ENCODE peak calls at places on chromosomes 5 and 9, in nine cellular contexts. One of them, this sample, is unnamed.

GRCh38 chr9:19552282-19552681 is 143.5 kb downstream of the ACER2 start:
- DNase-seq in AG04450: no peak
- DNase-seq in left ventricle myocardium inferior: no peak
- DNase-seq in esophagus muscularis mucosa: no peak
- DNase-seq in thyroid gland: no peak
- DNase-seq in brain microvascular endothelial cell: no peak
- DNase-seq in Peyer's patch: no peak
- DNase-seq in coronary artery: no peak
- DNase-seq in neural progenitor cell: no peak
- DNase-seq in this sample: no peak

GRCh38 chr9:124347968-124348358 is 67.3 kb downstream of the PSMB7 start:
- DNase-seq in left ventricle myocardium inferior: peak
- DNase-seq in esophagus muscularis mucosa: no peak
- DNase-seq in AG04450: no peak
- DNase-seq in Peyer's patch: no peak
- DNase-seq in neural progenitor cell: no peak
- DNase-seq in coronary artery: no peak
- DNase-seq in brain microvascular endothelial cell: no peak
- DNase-seq in thyroid gland: no peak
- DNase-seq in this sample: no peak

GRCh38 chr5:33254581-33254980 is 186.2 kb upstream of the TARS1 start:
- DNase-seq in esophagus muscularis mucosa: no peak
- DNase-seq in coronary artery: no peak
- DNase-seq in thyroid gland: no peak
- DNase-seq in AG04450: no peak
- DNase-seq in brain microvascular endothelial cell: no peak
- DNase-seq in left ventricle myocardium inferior: no peak
- DNase-seq in neural progenitor cell: no peak
- DNase-seq in Peyer's patch: no peak
- DNase-seq in this sample: no peak

GRCh38 chr5:2996687-2997086 is 245.2 kb upstream of the IRX2 start:
- DNase-seq in thyroid gland: no peak
- DNase-seq in Peyer's patch: no peak
- DNase-seq in left ventricle myocardium inferior: no peak
- DNase-seq in neural progenitor cell: no peak
- DNase-seq in esophagus muscularis mucosa: peak
- DNase-seq in coronary artery: peak
- DNase-seq in brain microvascular endothelial cell: no peak
- DNase-seq in AG04450: no peak
- DNase-seq in this sample: peak

GRCh38 chr5:121031487-121031886 is 567.4 kb downstream of the PRR16 start:
- DNase-seq in coronary artery: no peak
- DNase-seq in brain microvascular endothelial cell: no peak
- DNase-seq in AG04450: no peak
- DNase-seq in thyroid gland: peak
- DNase-seq in Peyer's patch: no peak
- DNase-seq in neural progenitor cell: no peak
- DNase-seq in esophagus muscularis mucosa: no peak
- DNase-seq in left ventricle myocardium inferior: no peak
- DNase-seq in this sample: no peak

GRCh38 chr9:5013379-5013778 is 28.3 kb downstream of the JAK2 start:
- DNase-seq in esophagus muscularis mucosa: no peak
- DNase-seq in thyroid gland: no peak
- DNase-seq in left ventricle myocardium inferior: no peak
- DNase-seq in neural progenitor cell: no peak
- DNase-seq in brain microvascular endothelial cell: no peak
- DNase-seq in AG04450: no peak
- DNase-seq in coronary artery: no peak
- DNase-seq in Peyer's patch: no peak
- DNase-seq in this sample: no peak

GRCh38 chr5:156273325-156273724 is 53.6 kb upstream of the SGCD start:
- DNase-seq in esophagus muscularis mucosa: no peak
- DNase-seq in AG04450: no peak
- DNase-seq in brain microvascular endothelial cell: no peak
- DNase-seq in left ventricle myocardium inferior: no peak
- DNase-seq in Peyer's patch: no peak
- DNase-seq in coronary artery: no peak
- DNase-seq in neural progenitor cell: no peak
- DNase-seq in thyroid gland: no peak
- DNase-seq in this sample: no peak

GRCh38 chr5:78515665-78516064 is 132.9 kb downstream of the LHFPL2 start:
- DNase-seq in coronary artery: no peak
- DNase-seq in Peyer's patch: no peak
- DNase-seq in esophagus muscularis mucosa: no peak
- DNase-seq in AG04450: no peak
- DNase-seq in thyroid gland: no peak
- DNase-seq in neural progenitor cell: peak
- DNase-seq in left ventricle myocardium inferior: no peak
- DNase-seq in brain microvascular endothelial cell: no peak
- DNase-seq in this sample: no peak

GRCh38 chr9:114285166-114285867 is 37.6 kb upstream of the ORM1 start:
- DNase-seq in brain microvascular endothelial cell: peak
- DNase-seq in esophagus muscularis mucosa: no peak
- DNase-seq in thyroid gland: no peak
- DNase-seq in neural progenitor cell: peak
- DNase-seq in AG04450: peak
- DNase-seq in left ventricle myocardium inferior: peak
- DNase-seq in coronary artery: peak
- DNase-seq in Peyer's patch: no peak
- DNase-seq in this sample: peak

GRCh38 chr5:157544623-157544989 is 31.0 kb downstream of the ADAM19 start:
- DNase-seq in neural progenitor cell: no peak
- DNase-seq in AG04450: no peak
- DNase-seq in esophagus muscularis mucosa: no peak
- DNase-seq in thyroid gland: no peak
- DNase-seq in Peyer's patch: no peak
- DNase-seq in left ventricle myocardium inferior: no peak
- DNase-seq in coronary artery: no peak
- DNase-seq in brain microvascular endothelial cell: no peak
- DNase-seq in this sample: no peak
- H3K27ac ChIP-seq in neural progenitor cell: no peak
- H3K27ac ChIP-seq in AG04450: peak
- H3K27ac ChIP-seq in esophagus muscularis mucosa: peak
- H3K27ac ChIP-seq in thyroid gland: no peak
- H3K27ac ChIP-seq in Peyer's patch: peak
- H3K27ac ChIP-seq in left ventricle myocardium inferior: peak
- H3K27ac ChIP-seq in coronary artery: peak
- H3K27ac ChIP-seq in brain microvascular endothelial cell: peak
- H3K27ac ChIP-seq in this sample: no peak

GRCh38 chr5:102295534-102296228 is 403 bp downstream of the SLCO4C1 start:
- DNase-seq in esophagus muscularis mucosa: no peak
- DNase-seq in thyroid gland: peak
- DNase-seq in coronary artery: no peak
- DNase-seq in left ventricle myocardium inferior: no peak
- DNase-seq in Peyer's patch: no peak
- DNase-seq in AG04450: no peak
- DNase-seq in neural progenitor cell: no peak
- DNase-seq in brain microvascular endothelial cell: no peak
- DNase-seq in this sample: peak
- H3K4me3 ChIP-seq in esophagus muscularis mucosa: peak
- H3K4me3 ChIP-seq in thyroid gland: no peak
- H3K4me3 ChIP-seq in coronary artery: peak
- H3K4me3 ChIP-seq in left ventricle myocardium inferior: peak
- H3K4me3 ChIP-seq in Peyer's patch: peak
- H3K4me3 ChIP-seq in AG04450: no peak
- H3K4me3 ChIP-seq in neural progenitor cell: peak
- H3K4me3 ChIP-seq in brain microvascular endothelial cell: peak
- H3K4me3 ChIP-seq in this sample: peak

GRCh38 chr9:75612754-75613153 is 277.7 kb upstream of the PCSK5 start:
- DNase-seq in AG04450: no peak
- DNase-seq in brain microvascular endothelial cell: no peak
- DNase-seq in Peyer's patch: no peak
- DNase-seq in esophagus muscularis mucosa: no peak
- DNase-seq in neural progenitor cell: no peak
- DNase-seq in thyroid gland: no peak
- DNase-seq in left ventricle myocardium inferior: no peak
- DNase-seq in coronary artery: no peak
- DNase-seq in this sample: no peak

GRCh38 chr9:75616052-75616451 is 274.4 kb upstream of the PCSK5 start:
- DNase-seq in neural progenitor cell: no peak
- DNase-seq in coronary artery: no peak
- DNase-seq in brain microvascular endothelial cell: no peak
- DNase-seq in esophagus muscularis mucosa: no peak
- DNase-seq in thyroid gland: no peak
- DNase-seq in left ventricle myocardium inferior: no peak
- DNase-seq in AG04450: no peak
- DNase-seq in Peyer's patch: no peak
- DNase-seq in this sample: no peak

GRCh38 chr9:75616841-75617566 is 273.5 kb upstream of the PCSK5 start:
- DNase-seq in esophagus muscularis mucosa: no peak
- DNase-seq in neural progenitor cell: peak
- DNase-seq in brain microvascular endothelial cell: no peak
- DNase-seq in AG04450: no peak
- DNase-seq in thyroid gland: no peak
- DNase-seq in left ventricle myocardium inferior: no peak
- DNase-seq in Peyer's patch: no peak
- DNase-seq in coronary artery: no peak
- DNase-seq in this sample: no peak

GRCh38 chr9:75615284-75615683 is 275.2 kb upstream of the PCSK5 start:
- DNase-seq in left ventricle myocardium inferior: no peak
- DNase-seq in AG04450: no peak
- DNase-seq in neural progenitor cell: no peak
- DNase-seq in thyroid gland: no peak
- DNase-seq in brain microvascular endothelial cell: no peak
- DNase-seq in coronary artery: no peak
- DNase-seq in esophagus muscularis mucosa: no peak
- DNase-seq in Peyer's patch: no peak
- DNase-seq in this sample: no peak

GRCh38 chr9:75612205-75612604 is 278.3 kb upstream of the PCSK5 start:
- DNase-seq in thyroid gland: no peak
- DNase-seq in esophagus muscularis mucosa: no peak
- DNase-seq in coronary artery: no peak
- DNase-seq in left ventricle myocardium inferior: no peak
- DNase-seq in brain microvascular endothelial cell: no peak
- DNase-seq in neural progenitor cell: no peak
- DNase-seq in Peyer's patch: no peak
- DNase-seq in AG04450: no peak
- DNase-seq in this sample: no peak
- H3K27ac ChIP-seq in thyroid gland: no peak
- H3K27ac ChIP-seq in esophagus muscularis mucosa: no peak
- H3K27ac ChIP-seq in coronary artery: no peak
- H3K27ac ChIP-seq in left ventricle myocardium inferior: no peak
- H3K27ac ChIP-seq in brain microvascular endothelial cell: no peak
- H3K27ac ChIP-seq in neural progenitor cell: no peak
- H3K27ac ChIP-seq in Peyer's patch: no peak
- H3K27ac ChIP-seq in AG04450: no peak
- H3K27ac ChIP-seq in this sample: no peak

GRCh38 chr5:57171818-57172465 is 1.9 kb upstream of the GPBP1 start:
- DNase-seq in left ventricle myocardium inferior: no peak
- DNase-seq in thyroid gland: no peak
- DNase-seq in AG04450: no peak
- DNase-seq in brain microvascular endothelial cell: no peak
- DNase-seq in neural progenitor cell: no peak
- DNase-seq in esophagus muscularis mucosa: no peak
- DNase-seq in coronary artery: no peak
- DNase-seq in Peyer's patch: peak
- DNase-seq in this sample: no peak
- H3K4me3 ChIP-seq in left ventricle myocardium inferior: peak
- H3K4me3 ChIP-seq in thyroid gland: no peak
- H3K4me3 ChIP-seq in AG04450: peak
- H3K4me3 ChIP-seq in brain microvascular endothelial cell: peak
- H3K4me3 ChIP-seq in neural progenitor cell: peak
- H3K4me3 ChIP-seq in esophagus muscularis mucosa: peak
- H3K4me3 ChIP-seq in coronary artery: peak
- H3K4me3 ChIP-seq in Peyer's patch: peak
- H3K4me3 ChIP-seq in this sample: peak

DNA sequence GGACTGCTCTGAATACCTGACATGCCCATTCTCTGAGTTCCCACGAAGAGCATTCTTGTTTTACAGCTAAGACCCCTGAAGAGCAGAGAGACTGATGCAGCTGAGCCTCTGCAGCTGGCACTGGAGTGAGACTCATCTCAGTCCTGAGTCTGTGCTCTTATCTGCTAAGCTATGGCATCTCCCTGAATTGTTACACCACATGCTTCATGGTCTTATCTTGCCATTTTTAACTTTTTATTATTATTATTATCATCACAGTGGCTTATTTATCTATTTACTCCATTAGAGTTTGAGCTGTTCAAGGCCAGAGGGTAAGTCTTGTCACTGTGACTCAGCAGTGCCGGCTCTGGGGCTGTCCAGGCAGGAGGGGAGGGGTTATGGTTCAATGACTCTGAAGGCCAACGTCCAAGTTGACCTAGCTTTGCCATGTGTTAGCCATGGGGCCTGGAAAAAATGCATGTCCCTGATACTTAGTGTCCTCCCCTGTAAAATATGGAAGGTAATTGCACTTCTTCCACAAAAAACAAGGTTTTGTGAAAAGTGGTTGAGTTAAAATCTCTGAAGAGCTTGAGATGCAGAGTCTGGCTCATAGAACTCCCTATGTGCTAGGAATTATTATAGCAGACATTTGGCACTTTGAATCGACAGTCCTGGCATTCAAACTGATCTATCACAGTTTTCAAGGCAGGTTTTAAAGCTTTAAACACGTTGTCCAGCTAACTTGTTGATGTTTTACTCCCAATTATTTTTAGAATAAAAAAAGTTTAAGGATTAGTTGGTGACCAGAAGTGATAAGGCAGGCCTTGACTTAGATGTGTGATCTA is 94.6 kb downstream of the ALDH1A1 start:
- DNase-seq in esophagus muscularis mucosa: no peak
- DNase-seq in AG04450: no peak
- DNase-seq in coronary artery: no peak
- DNase-seq in thyroid gland: peak
- DNase-seq in brain microvascular endothelial cell: peak
- DNase-seq in Peyer's patch: peak
- DNase-seq in left ventricle myocardium inferior: no peak
- DNase-seq in neural progenitor cell: peak
- DNase-seq in this sample: no peak
- H3K27ac ChIP-seq in esophagus muscularis mucosa: no peak
- H3K27ac ChIP-seq in AG04450: no peak
- H3K27ac ChIP-seq in coronary artery: no peak
- H3K27ac ChIP-seq in thyroid gland: peak
- H3K27ac ChIP-seq in brain microvascular endothelial cell: no peak
- H3K27ac ChIP-seq in Peyer's patch: peak
- H3K27ac ChIP-seq in left ventricle myocardium inferior: peak
- H3K27ac ChIP-seq in neural progenitor cell: no peak
- H3K27ac ChIP-seq in this sample: no peak

GRCh38 chr5:111722016-111722591 is 34.9 kb downstream of the NREP start:
- DNase-seq in coronary artery: no peak
- DNase-seq in thyroid gland: no peak
- DNase-seq in left ventricle myocardium inferior: no peak
- DNase-seq in brain microvascular endothelial cell: no peak
- DNase-seq in esophagus muscularis mucosa: no peak
- DNase-seq in Peyer's patch: no peak
- DNase-seq in neural progenitor cell: no peak
- DNase-seq in AG04450: no peak
- DNase-seq in this sample: no peak
- H3K4me3 ChIP-seq in coronary artery: no peak
- H3K4me3 ChIP-seq in thyroid gland: no peak
- H3K4me3 ChIP-seq in left ventricle myocardium inferior: no peak
- H3K4me3 ChIP-seq in brain microvascular endothelial cell: no peak
- H3K4me3 ChIP-seq in esophagus muscularis mucosa: no peak
- H3K4me3 ChIP-seq in Peyer's patch: no peak
- H3K4me3 ChIP-seq in neural progenitor cell: no peak
- H3K4me3 ChIP-seq in AG04450: no peak
- H3K4me3 ChIP-seq in this sample: no peak

This sample was measured in pancreas.